ENCODE peak calls at places on chromosome 15, in four cellular contexts. U, M, E and D are unnamed samples.

GRCh38 chr15:36024066-36024465 is 478.1 kb upstream of the DPH6 start:
- DNase-seq in U (no peak), M (no peak), E (no peak), D (no peak)

GRCh38 chr15:68307131-68307928 is 29.8 kb downstream of the FEM1B start:
- DNase-seq in U (no peak), M (no peak), E (peak), D (no peak)

GRCh38 chr15:69068157-69068556 is 53.7 kb downstream of the NOX5 start:
- DNase-seq in U (no peak), M (no peak), E (no peak), D (no peak)

GRCh38 chr15:77819841-77820728 is 187.4 kb upstream of the LINGO1 start:
- DNase-seq in U (peak), M (peak), E (peak), D (peak)

GRCh38 chr15:82917252-82917651 is 35.3 kb downstream of the HOMER2 start:
- DNase-seq in U (no peak), M (no peak), E (no peak), D (no peak)

GRCh38 chr15:77012868-77013267 is 17.9 kb downstream of the PSTPIP1 start:
- DNase-seq in U (no peak), M (no peak), E (no peak), D (no peak)

GRCh38 chr15:76107169-76107568 is 47.4 kb downstream of the TMEM266 start:
- DNase-seq in U (no peak), M (no peak), E (no peak), D (no peak)

GRCh38 chr15:70410371-70410975 is 312.8 kb upstream of the TLE3 start:
- DNase-seq in U (no peak), M (no peak), E (no peak), D (no peak)

GRCh38 chr15:30924353-30924752 is 20.6 kb downstream of the FAN1 start:
- DNase-seq in U (no peak), M (no peak), E (no peak), D (no peak)

GRCh38 chr15:38069506-38069905 is 135.1 kb downstream of the TMCO5A start:
- DNase-seq in U (no peak), M (no peak), E (peak), D (no peak)

GRCh38 chr15:94346272-94346671 is 114.9 kb downstream of the MCTP2 start:
- DNase-seq in U (no peak), M (no peak), E (no peak), D (no peak)

GRCh38 chr15:60526127-60526616 is 47.2 kb upstream of the ICE2 start:
- DNase-seq in U (no peak), M (no peak), E (peak), D (no peak)

GRCh38 chr15:46616033-46616432 is 981.2 kb downstream of the SQOR start:
- DNase-seq in U (no peak), M (no peak), E (no peak), D (no peak)

GRCh38 chr15:94494732-94495131 is 263.4 kb downstream of the MCTP2 start:
- DNase-seq in U (no peak), M (no peak), E (no peak), D (no peak)

GRCh38 chr15:45114076-45114750 is at the start of the genes DUOX2 and DUOXA2:
- DNase-seq in U (no peak), M (no peak), E (peak), D (no peak)

GRCh38 chr15:88658972-88659931 is 20.4 kb downstream of the ISG20 start:
- DNase-seq in U (no peak), M (no peak), E (no peak), D (peak)

GRCh38 chr15:101324513-101325177 is 29.6 kb upstream of the SNRPA1 start:
- DNase-seq in U (peak), M (no peak), E (no peak), D (no peak)

GRCh38 chr15:39140060-39140604 is 440.7 kb upstream of the THBS1 start:
- DNase-seq in U (peak), M (peak), E (peak), D (no peak)

GRCh38 chr15:55290361-55291057 is 896 bp upstream of the RAB27A start:
- DNase-seq in U (peak), M (peak), E (peak), D (peak)

GRCh38 chr15:32733276-32733675 is 15.5 kb downstream of the GREM1 start:
- DNase-seq in U (no peak), M (no peak), E (no peak), D (no peak)

GRCh38 chr15:48559270-48559669 is 86.2 kb downstream of the FBN1 start:
- DNase-seq in U (no peak), M (no peak), E (no peak), D (no peak)

GRCh38 chr15:69417581-69417980 is 3.4 kb downstream of the KIF23 start:
- DNase-seq in U (no peak), M (no peak), E (no peak), D (no peak)

GRCh38 chr15:68206711-68207151 is 1.6 kb upstream of the CALML4 start:
- DNase-seq in U (no peak), M (no peak), E (no peak), D (no peak)

GRCh38 chr15:70171224-70171886 is 73.6 kb upstream of the TLE3 start:
- DNase-seq in U (no peak), M (no peak), E (peak), D (no peak)

GRCh38 chr15:49423021-49423420 is at the start of gene FGF7:
- DNase-seq in U (peak), M (no peak), E (no peak), D (no peak)

GRCh38 chr15:61228025-61228901 is 839 bp downstream of the RORA start:
- DNase-seq in U (no peak), M (no peak), E (peak), D (no peak)

GRCh38 chr15:61047783-61048182 is 181.3 kb downstream of the RORA start:
- DNase-seq in U (no peak), M (no peak), E (no peak), D (no peak)

GRCh38 chr15:101183226-101183925 is 68.5 kb downstream of the CHSY1 start:
- DNase-seq in U (no peak), M (no peak), E (no peak), D (no peak)

GRCh38 chr15:96514607-96515285 is 184.2 kb downstream of the NR2F2 start:
- DNase-seq in U (no peak), M (no peak), E (no peak), D (no peak)

GRCh38 chr15:33292718-33293307 is 18.0 kb upstream of the RYR3 start:
- DNase-seq in U (peak), M (peak), E (peak), D (peak)

GRCh38 chr15:100880139-100880896 is 687 bp downstream of the ALDH1A3 start:
- DNase-seq in U (no peak), M (no peak), E (no peak), D (no peak)

GRCh38 chr15:93942140-93942808 is 289.1 kb upstream of the MCTP2 start:
- DNase-seq in U (no peak), M (no peak), E (no peak), D (no peak)

GRCh38 chr15:93321881-93322282 is 232.9 kb upstream of the RGMA start:
- DNase-seq in U (peak), M (no peak), E (no peak), D (no peak)

GRCh38 chr15:64740361-64741170 is 34.8 kb downstream of the RBPMS2 start:
- DNase-seq in U (peak), M (peak), E (peak), D (no peak)

GRCh38 chr15:33298631-33299030 is 12.1 kb upstream of the RYR3 start:
- DNase-seq in U (no peak), M (no peak), E (no peak), D (no peak)

DNA sequence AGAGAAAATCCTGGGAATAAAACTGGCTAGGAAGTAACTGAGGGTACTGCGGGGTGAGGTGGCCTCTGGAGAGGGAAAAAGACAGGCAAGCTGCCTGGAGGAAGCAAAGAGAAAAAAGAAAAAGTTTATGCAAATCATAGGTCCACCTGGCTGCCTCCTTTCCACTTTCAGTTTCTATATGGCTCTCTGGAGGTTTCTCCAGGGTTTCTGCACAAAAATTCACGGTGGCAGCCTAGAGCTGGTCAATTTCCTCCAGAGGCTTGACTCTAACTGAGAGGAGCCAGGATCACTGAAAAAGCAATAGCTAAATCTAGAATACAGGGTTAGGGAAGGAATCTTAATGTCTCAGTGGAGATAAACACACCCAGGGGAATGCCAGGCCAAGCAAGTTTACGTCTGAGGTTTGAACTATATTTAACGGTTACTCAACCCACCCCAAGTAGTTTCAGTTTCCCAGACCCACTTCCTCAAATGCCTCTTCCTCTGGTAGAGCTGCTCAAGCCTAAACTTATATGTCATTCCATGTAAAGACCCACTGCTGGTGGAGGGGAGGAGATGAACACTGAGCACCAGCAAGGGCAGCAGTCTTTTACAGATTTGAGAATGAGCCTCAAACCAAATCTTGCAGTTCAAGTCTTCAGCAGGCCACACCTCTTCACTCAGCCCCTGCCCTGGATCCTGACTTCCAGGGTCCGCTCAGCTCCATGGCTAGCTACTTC is 5.7 kb downstream of the LYSMD2 start:
- DNase-seq in U (no peak), M (peak), E (no peak), D (no peak)
- TF ChIP-seq ELF1 in U (no peak), M (peak), E (no peak), D (no peak)

GRCh38 chr15:90871097-90871715 is 2.8 kb downstream of the FURIN start:
- DNase-seq in U (no peak), M (peak), E (peak), D (no peak)

GRCh38 chr15:90870354-90871096 is 2.1 kb downstream of the FURIN start:
- DNase-seq in U (no peak), M (no peak), E (no peak), D (no peak)

GRCh38 chr15:90872481-90873184 is 4.2 kb downstream of the FURIN start:
- DNase-seq in U (peak), M (peak), E (peak), D (no peak)

GRCh38 chr15:90873488-90873997 is 5.2 kb downstream of the FURIN start:
- DNase-seq in U (no peak), M (no peak), E (no peak), D (no peak)

DNA sequence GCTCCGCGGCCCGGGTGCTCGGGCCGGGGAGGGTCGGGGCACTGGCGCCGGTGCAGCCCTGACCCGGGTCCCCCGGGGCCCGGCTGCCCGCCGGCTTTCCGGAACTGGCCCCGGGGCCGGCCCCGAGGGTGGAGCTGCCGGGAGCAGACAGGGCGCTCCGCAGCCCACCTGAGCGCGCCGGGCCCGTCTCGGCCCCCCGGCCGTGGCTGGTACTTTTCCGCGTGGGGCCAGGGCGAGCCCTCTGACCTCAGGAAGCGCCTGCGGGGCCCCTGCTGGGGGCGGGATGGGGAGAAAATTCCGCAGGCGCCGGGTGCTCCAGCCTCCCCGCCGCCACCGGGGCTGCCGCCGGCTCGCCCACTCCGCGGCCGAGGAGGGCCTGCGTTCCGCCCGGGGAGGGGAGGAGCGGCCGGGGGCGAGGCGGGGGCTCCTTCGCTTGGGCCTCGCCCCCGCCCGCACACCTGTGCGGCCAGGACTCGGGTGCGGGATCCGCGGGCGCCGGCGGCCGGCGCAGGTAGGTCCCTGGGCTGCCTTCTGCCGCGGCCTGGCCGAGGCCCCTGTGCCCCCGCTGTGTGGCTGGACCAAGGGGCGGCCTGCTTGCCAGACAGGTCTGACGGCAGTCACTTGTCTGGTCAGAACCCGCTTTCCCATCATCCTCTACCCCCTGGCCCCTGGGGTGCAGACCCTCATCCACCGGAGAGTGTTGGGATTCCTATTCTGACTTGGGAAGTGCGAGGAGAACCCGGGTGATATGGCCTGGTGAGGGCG is 3.5 kb downstream of the FURIN start:
- DNase-seq in U (no peak), M (peak), E (peak), D (no peak)
- TF ChIP-seq ELF1 in U (no peak), M (no peak), E (no peak), D (no peak)

GRCh38 chr15:29699791-29700190 is 122.5 kb downstream of the TJP1 start:
- DNase-seq in U (no peak), M (no peak), E (no peak), D (no peak)

GRCh38 chr15:29695486-29696167 is 126.6 kb downstream of the TJP1 start:
- DNase-seq in U (peak), M (peak), E (no peak), D (no peak)

GRCh38 chr15:29696950-29697738 is 125.1 kb downstream of the TJP1 start:
- DNase-seq in U (no peak), M (no peak), E (no peak), D (no peak)

GRCh38 chr15:29700296-29700695 is 122.0 kb downstream of the TJP1 start:
- DNase-seq in U (peak), M (no peak), E (no peak), D (no peak)

GRCh38 chr15:29698030-29698701 is 124.1 kb downstream of the TJP1 start:
- DNase-seq in U (peak), M (no peak), E (no peak), D (peak)
- TF ChIP-seq ELF1 in U (no peak), M (no peak), E (no peak), D (no peak)

DNA sequence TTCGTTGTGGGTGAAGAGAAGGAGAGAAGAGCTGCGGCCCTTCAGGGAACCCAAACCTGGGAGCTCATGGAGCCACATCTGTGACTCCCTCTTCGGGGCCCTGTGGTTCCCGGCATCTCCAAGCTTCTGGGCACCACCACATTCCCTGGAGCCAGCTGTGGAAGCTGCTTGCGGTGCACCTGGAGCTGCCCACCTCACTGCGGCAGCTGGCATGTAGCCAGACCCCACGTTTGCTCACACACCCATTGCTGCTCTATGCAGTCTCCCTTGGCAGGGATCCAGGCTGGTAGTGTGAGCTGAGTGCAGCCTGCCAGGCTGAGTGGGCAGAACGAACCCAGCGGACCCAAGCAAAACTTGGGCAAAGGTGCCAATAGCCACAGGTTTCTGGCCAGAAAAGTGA is 16.8 kb upstream of the PLA2G4E start:
- DNase-seq in U (no peak), M (no peak), E (no peak), D (no peak)
- TF ChIP-seq ELF1 in U (no peak), M (no peak), E (no peak), D (no peak)

DNA sequence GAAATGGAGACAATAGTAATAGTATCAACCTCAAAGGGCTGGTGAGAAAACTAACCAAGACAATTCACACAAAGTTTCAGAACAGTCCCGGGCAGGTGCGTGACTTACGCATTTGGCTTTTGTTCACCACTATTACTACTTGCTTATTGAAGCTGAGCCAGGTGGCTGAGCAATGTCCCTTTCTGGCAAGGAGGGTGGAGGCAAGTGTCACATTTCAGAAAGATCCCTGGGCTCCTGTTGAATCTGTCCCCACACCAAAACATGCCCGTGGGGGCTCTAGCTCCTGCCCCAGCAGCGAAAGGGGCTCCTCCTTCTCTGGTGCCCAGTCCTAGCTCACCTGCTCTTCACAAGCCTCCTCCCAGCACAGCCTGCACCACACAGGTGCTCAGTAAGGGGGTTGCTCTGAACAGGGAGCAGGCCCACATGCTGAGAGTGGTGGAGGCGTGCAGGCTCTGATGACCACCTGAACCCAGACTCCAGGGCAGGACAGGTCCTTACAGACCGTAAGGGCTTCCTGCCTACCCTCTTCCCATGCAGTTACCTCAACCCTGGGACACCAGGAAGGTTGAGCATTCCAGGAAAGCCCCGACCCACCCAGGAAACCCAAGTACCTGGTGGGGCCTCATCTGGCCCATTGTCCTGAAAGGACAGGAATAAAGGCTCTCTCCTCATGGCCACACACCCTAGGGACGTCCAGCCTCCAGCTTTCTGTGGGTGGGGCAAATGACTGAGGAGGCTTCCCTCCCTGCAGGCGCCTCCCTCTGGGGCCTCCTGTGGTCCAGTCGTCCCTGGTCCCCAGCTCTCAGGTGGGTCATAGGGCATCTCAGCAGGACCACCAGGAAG is 32.6 kb downstream of the SEMA7A start:
- DNase-seq in U (no peak), M (no peak), E (no peak), D (no peak)
- TF ChIP-seq ELF1 in U (no peak), M (no peak), E (no peak), D (no peak)

DNA sequence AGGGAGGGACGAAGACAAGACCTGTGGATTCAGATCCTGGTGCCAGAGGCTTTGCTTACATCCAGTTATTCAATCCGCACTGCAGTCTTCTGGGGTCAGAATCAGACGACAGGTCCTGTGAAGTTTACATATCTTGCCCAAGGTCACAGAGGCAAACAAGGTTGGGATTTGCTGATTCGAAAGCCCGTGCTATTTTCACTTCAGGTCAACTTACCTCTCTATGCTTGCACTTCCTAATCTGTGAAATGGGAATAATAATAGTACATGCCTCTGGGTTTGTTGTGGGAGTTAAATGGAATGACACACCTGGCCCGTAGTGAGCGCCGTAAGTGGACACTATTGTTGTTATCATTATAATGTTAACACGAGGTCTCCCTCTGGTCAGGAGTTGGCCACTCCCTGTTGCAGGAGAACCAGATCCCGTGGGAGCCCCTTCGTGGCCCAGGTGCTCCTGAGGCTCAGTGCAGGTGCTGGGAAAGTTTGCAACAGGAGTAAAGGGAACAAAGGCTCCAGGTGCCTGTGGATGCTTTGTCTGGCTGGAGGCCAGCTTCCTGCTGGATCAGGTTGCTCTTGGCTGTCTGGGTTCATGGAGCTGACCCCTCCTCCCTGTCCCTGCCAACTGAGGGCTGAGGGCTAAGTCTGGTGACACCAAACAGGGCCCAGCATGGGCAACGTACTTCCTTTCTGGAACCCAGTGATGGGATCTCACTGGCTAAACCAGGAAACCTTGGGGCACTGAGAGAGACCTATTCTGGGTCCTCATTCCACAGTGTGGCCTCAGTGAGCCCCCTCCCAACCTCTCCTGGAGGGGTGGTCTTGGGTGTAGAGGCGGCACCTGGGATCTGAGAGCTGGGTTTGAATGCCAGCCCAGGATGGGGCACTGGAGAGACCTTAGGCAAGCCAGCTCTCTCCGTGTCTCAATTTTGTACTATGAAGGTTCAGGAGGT is 40.1 kb upstream of the SEMA4B start:
- DNase-seq in U (peak), M (no peak), E (no peak), D (no peak)
- TF ChIP-seq ELF1 in U (peak), M (no peak), E (no peak), D (no peak)

GRCh38 chr15:25514522-25514921 is 75.7 kb upstream of the UBE3A start:
- DNase-seq in U (no peak), M (no peak), E (no peak), D (no peak)
- TF ChIP-seq ELF1 in U (no peak), M (no peak), E (no peak), D (no peak)